ENCODE peak calls at places on chromosomes 16 and 17, in six cellular contexts. A, T, S, G, Q and N are unnamed samples.
A peak's percentile ranks its signal among the peaks of the same experiment; 100 is the strongest.

GRCh38 chr17:50060951-50061712 is 5.2 kb downstream of the ITGA3 start:
- DNase-seq in G (peak; percentile 76), A (peak; percentile 46), T (no peak), S (no peak), Q (no peak), N (no peak)

GRCh38 chr17:49633762-49634486 is 44.0 kb downstream of the SPOP start:
- DNase-seq in A (no peak), Q (peak; percentile 45), G (no peak), T (no peak), S (no peak), N (no peak)

GRCh38 chr16:69367980-69368379 is 16.4 kb upstream of the TMED6 start:
- DNase-seq in Q (no peak), A (peak; percentile 21), T (no peak), G (no peak), S (no peak), N (no peak)

GRCh38 chr17:43033947-43034622 is 9.1 kb downstream of the RND2 start:
- DNase-seq in T (no peak), A (peak; percentile 87), Q (peak; percentile 60), S (no peak), G (no peak), N (no peak)

GRCh38 chr16:51762081-51762995 is 611.3 kb upstream of the SALL1 start:
- DNase-seq in S (peak; percentile 42), G (peak; percentile 85), A (peak; percentile 96), Q (peak; percentile 81), T (peak; percentile 10), N (no peak)

GRCh38 chr16:7025616-7026190 is 306.9 kb upstream of the RBFOX1 start:
- DNase-seq in T (peak; percentile 3), A (peak; percentile 92), S (no peak), Q (peak; percentile 35), G (peak; percentile 46), N (no peak)

GRCh38 chr17:2347805-2348685 is 10.7 kb downstream of the SGSM2 start:
- DNase-seq in S (no peak), A (peak; percentile 95), Q (peak; percentile 99), T (no peak), G (peak; percentile 78), N (peak; percentile 29)

GRCh38 chr17:18371455-18371854 is 6.1 kb upstream of the EVPLL start:
- DNase-seq in Q (no peak), A (no peak), T (no peak), S (no peak), G (no peak), N (no peak)

GRCh38 chr16:9033125-9033830 is 58.2 kb upstream of the HAPSTR1 start:
- DNase-seq in T (no peak), S (no peak), G (peak; percentile 64), A (peak; percentile 66), Q (peak; percentile 25), N (no peak)

GRCh38 chr17:73357318-73357717 is 45.5 kb upstream of the CDC42EP4 start:
- DNase-seq in S (no peak), Q (no peak), G (no peak), T (no peak), A (peak; percentile 59), N (no peak)

GRCh38 chr16:66604376-66605176 is at the start of gene CMTM3:
- DNase-seq in S (peak; percentile 58), Q (peak; percentile 63), T (peak; percentile 57), G (peak; percentile 59), A (peak; percentile 92), N (no peak)

GRCh38 chr17:74514632-74515035 is 16.6 kb downstream of the CD300LB start:
- DNase-seq in T (no peak), A (no peak), G (peak; percentile 25), S (no peak), Q (no peak), N (no peak)

GRCh38 chr16:11162571-11163268 is 93.3 kb downstream of the SOCS1 start:
- DNase-seq in Q (peak; percentile 26), S (no peak), T (no peak), G (no peak), A (no peak), N (no peak)

GRCh38 chr16:81595676-81596292 is 151.2 kb downstream of the CMIP start:
- DNase-seq in G (no peak), A (no peak), T (no peak), S (no peak), Q (no peak), N (no peak)

GRCh38 chr17:80886641-80887573 is 104.7 kb upstream of the CHMP6 start:
- DNase-seq in Q (peak; percentile 83), G (no peak), A (no peak), S (no peak), T (no peak), N (no peak)

GRCh38 chr17:28346199-28346580 is 10.6 kb downstream of the TNFAIP1 start:
- DNase-seq in Q (no peak), A (no peak), T (no peak), S (no peak), G (no peak), N (no peak)

GRCh38 chr17:74960739-74961342 is 11.7 kb downstream of the HID1 start:
- DNase-seq in G (peak; percentile 55), T (peak; percentile 30), S (no peak), A (peak; percentile 81), Q (peak; percentile 74), N (no peak)

GRCh38 chr16:53546988-53547391 is 44.0 kb upstream of the AKTIP start:
- DNase-seq in A (peak; percentile 53), Q (no peak), G (no peak), T (no peak), S (no peak), N (no peak)

GRCh38 chr16:30953511-30954124 is 3.9 kb upstream of the SETD1A start:
- DNase-seq in Q (peak; percentile 52), G (peak; percentile 56), A (peak; percentile 95), T (peak; percentile 41), S (no peak), N (no peak)

GRCh38 chr16:68779891-68780290 is 42.8 kb downstream of the CDH1 start:
- DNase-seq in Q (no peak), S (no peak), T (no peak), G (peak; percentile 76), A (no peak), N (no peak)

GRCh38 chr17:77935121-77935571 is 23.4 kb upstream of the TNRC6C start:
- DNase-seq in T (no peak), A (peak; percentile 58), S (no peak), G (no peak), Q (peak; percentile 83), N (no peak)

GRCh38 chr16:24146523-24146922 is 109.6 kb upstream of the CACNG3 start:
- DNase-seq in T (no peak), G (no peak), A (no peak), S (no peak), Q (no peak), N (no peak)

GRCh38 chr16:30534368-30535105 is at the start of gene ZNF747:
- DNase-seq in A (peak; percentile 97), Q (peak; percentile 89), G (peak; percentile 93), S (peak; percentile 76), T (peak; percentile 87), N (no peak)

GRCh38 chr17:27322026-27322425 is 28.1 kb downstream of the WSB1 start:
- DNase-seq in S (no peak), T (no peak), G (no peak), Q (no peak), A (no peak), N (no peak)